ENCODE peak calls at places on chromosomes 16 and 17, in nine cellular contexts. M is breast epithelium, D is H1, F is prostate gland, Z is spleen, W is esophagus muscularis mucosa, Y is endothelial cell of umbilical vein, Q is stomach, H is HCT116. T is an unnamed sample.

GRCh38 chr16:88691924-88692560 is 5.7 kb upstream of the SNAI3 start:
- DNase-seq in Y (no peak), F (no peak), Z (peak; percentile 92), H (no peak), D (no peak), Q (no peak), W (no peak), M (no peak), T (peak; percentile 89)

GRCh38 chr16:53515259-53515658 is 12.2 kb upstream of the AKTIP start:
- DNase-seq in H (no peak), F (no peak), M (no peak), W (no peak), Y (peak; percentile 91), Q (no peak), Z (no peak), D (no peak), T (no peak)

GRCh38 chr17:57643062-57643461 is 102.0 kb downstream of the CCDC182 start:
- DNase-seq in W (no peak), M (no peak), Y (no peak), Z (no peak), D (no peak), Q (no peak), H (no peak), F (no peak), T (no peak)

GRCh38 chr16:2208308-2208707 is 2.4 kb downstream of the BRICD5 start:
- DNase-seq in Y (no peak), D (no peak), Z (no peak), H (no peak), M (no peak), F (no peak), W (no peak), Q (no peak), T (no peak)

GRCh38 chr16:15523092-15523541 is 88.7 kb downstream of the BMERB1 start:
- DNase-seq in F (no peak), W (no peak), D (no peak), Q (no peak), Y (no peak), M (no peak), Z (no peak), H (peak; percentile 45), T (no peak)

GRCh38 chr16:67613808-67614207 is 31.1 kb upstream of the CARMIL2 start:
- DNase-seq in Q (no peak), Y (no peak), M (no peak), W (no peak), D (peak; percentile 73), H (no peak), F (no peak), Z (no peak), T (no peak)

GRCh38 chr16:56102159-56102798 is 89.0 kb upstream of the GNAO1 start:
- DNase-seq in F (no peak), M (no peak), Q (no peak), H (no peak), W (peak; percentile 92), D (no peak), Z (no peak), Y (no peak), T (no peak)

GRCh38 chr16:61792194-61792904 is 243.9 kb downstream of the CDH8 start:
- DNase-seq in D (no peak), H (no peak), Q (no peak), M (no peak), F (no peak), Z (no peak), W (no peak), Y (no peak), T (no peak)

GRCh38 chr16:55628306-55628968 is 27.4 kb upstream of the SLC6A2 start:
- DNase-seq in W (peak; percentile 91), F (no peak), Q (no peak), Y (no peak), D (no peak), H (no peak), Z (no peak), M (no peak), T (no peak)

GRCh38 chr17:9363440-9364350 is 211.9 kb downstream of the STX8 start:
- DNase-seq in H (peak; percentile 7), M (no peak), Q (no peak), D (no peak), F (no peak), W (no peak), Y (no peak), Z (no peak), T (no peak)

GRCh38 chr16:66416981-66417700 is 10.0 kb upstream of the BEAN1 start:
- DNase-seq in M (no peak), D (no peak), Y (no peak), H (no peak), Z (no peak), Q (no peak), F (no peak), W (no peak), T (no peak)

GRCh38 chr16:67390816-67391423 is 2.4 kb downstream of the TPPP3 start:
- DNase-seq in M (no peak), D (no peak), F (no peak), H (no peak), Y (no peak), Q (no peak), Z (peak; percentile 72), W (no peak), T (no peak)

GRCh38 chr17:49677933-49678847 is at the start of gene SPOP:
- DNase-seq in H (peak; percentile 100), Z (peak; percentile 100), M (peak; percentile 99), D (peak; percentile 99), Q (peak; percentile 99), W (peak; percentile 100), F (peak; percentile 99), Y (peak; percentile 99), T (peak; percentile 100)

GRCh38 chr16:58096249-58096648 is 32.9 kb downstream of the CFAP20 start:
- DNase-seq in Q (no peak), H (no peak), F (no peak), Z (no peak), W (no peak), Y (no peak), D (no peak), M (no peak), T (no peak)

GRCh38 chr17:46964315-46965265 is 14.5 kb downstream of the RPRML start:
- DNase-seq in M (no peak), Q (no peak), Z (peak; percentile 50), Y (no peak), F (no peak), H (no peak), W (no peak), D (peak; percentile 66), T (no peak)

GRCh38 chr16:89905511-89906140 is 13.0 kb upstream of the MC1R start:
- DNase-seq in F (no peak), D (no peak), Q (no peak), Y (no peak), Z (no peak), M (no peak), W (no peak), H (no peak), T (no peak)

GRCh38 chr16:54265558-54266213 is 20.9 kb downstream of the IRX3 start:
- DNase-seq in F (no peak), Z (no peak), D (no peak), Q (no peak), W (no peak), M (no peak), H (no peak), Y (no peak), T (no peak)

GRCh38 chr17:72733619-72734282 is 358.7 kb downstream of the SLC39A11 start:
- DNase-seq in F (no peak), Q (no peak), W (no peak), Y (no peak), D (no peak), M (no peak), H (no peak), Z (no peak), T (no peak)

DNA sequence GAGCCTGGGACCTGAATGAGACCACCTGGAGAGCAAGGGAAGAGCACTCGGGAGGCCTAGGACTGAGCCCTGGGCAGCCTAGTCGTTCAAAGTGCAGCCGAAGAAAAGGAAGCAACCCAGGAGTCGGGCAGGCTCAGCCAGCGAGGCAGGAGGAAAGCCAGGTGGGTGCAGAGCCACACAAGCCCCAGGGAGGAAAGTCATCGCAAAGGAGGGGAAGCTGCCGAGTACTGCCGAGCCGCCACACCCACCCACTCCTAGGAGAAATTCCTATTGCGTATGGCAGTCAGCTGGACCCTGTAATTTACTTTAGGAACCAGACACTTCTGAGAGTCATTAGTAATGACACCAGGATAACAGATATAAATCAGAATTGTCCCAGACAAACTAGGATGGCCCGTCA is 187.6 kb downstream of the KATNIP start:
- DNase-seq in D (no peak), Z (peak; percentile 20), F (no peak), W (no peak), Q (no peak), M (no peak), Y (no peak), H (no peak), T (no peak)
- TF ChIP-seq POLR2AphosphoS5 in D (no peak), Z (no peak), F (no peak), W (no peak), Q (no peak), M (no peak), Y (no peak), H (no peak), T (no peak)

DNA sequence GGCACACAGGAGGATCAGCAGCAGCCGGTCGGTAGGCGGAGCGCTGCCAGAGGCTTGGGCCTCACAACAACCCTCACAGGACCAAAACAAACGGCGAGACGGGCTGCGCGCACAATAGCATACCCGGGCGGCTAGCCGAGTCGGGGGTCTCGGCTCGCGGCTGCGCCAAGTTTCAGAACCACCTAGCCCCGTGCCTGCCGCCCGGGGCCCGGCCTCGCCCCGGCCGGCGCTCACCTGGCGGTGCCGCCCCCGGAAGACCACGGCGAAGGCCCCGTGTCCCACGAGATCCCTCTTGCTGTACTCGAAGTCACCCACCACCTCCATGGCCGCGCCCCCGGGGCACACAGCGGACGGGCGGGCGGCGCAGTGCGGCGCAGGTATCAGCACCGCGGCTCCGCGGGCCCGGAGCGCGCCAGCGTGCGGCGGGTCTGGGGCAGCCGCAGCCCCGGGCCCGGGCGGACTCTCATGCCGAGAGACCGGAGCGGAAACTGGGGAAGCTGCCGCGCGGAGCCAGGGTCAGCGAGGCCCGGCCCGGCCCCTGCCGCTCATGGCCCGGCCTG is 562 bp downstream of the ULK2 start:
- DNase-seq in W (no peak), F (peak; percentile 64), D (peak; percentile 75), H (peak; percentile 16), Z (peak; percentile 89), M (peak; percentile 54), Q (peak; percentile 70), Y (peak; percentile 71), T (peak; percentile 91)
- TF ChIP-seq POLR2A in W (no peak), F (peak; percentile 20), D (no peak), H (no peak), Z (no peak), M (no peak), Q (no peak), Y (no peak), T (no peak)

DNA sequence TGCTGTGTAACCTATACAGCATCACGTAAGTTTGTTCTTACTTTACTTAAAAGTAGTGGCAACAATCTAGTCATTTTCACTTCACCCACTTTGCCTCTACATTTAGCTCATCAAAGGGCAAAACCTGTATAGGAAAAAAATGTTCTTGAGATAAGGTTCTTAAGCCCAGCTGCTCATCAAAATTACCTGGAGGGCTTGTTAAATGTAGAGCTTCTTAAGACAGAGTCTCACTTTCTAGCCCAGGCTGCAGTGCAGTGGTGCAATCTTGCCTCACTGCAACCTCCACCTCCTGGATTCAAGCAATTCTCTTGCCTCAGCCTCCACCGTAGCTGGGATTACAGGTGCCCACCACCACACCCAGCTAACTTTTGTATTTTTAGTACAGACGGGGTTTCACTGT is 38.2 kb upstream of the TMEM97 start:
- DNase-seq in D (no peak), F (no peak), Q (no peak), Y (no peak), Z (no peak), M (no peak), H (no peak), W (no peak), T (no peak)
- TF ChIP-seq CTCF in D (no peak), F (no peak), Q (no peak), Y (no peak), Z (no peak), M (no peak), H (no peak), W (no peak), T (no peak)

GRCh38 chr16:8887438-8887765 is 5.3 kb downstream of the LITAFD start:
- DNase-seq in Z (peak; percentile 64), F (no peak), H (no peak), Y (no peak), M (no peak), D (no peak), Q (no peak), W (no peak), T (no peak)
- TF ChIP-seq POLR2AphosphoS5 in Z (no peak), F (no peak), H (peak; percentile 16), Y (no peak), M (no peak), D (peak; percentile 58), Q (no peak), W (no peak), T (no peak)